ENCODE peak calls at places on chromosomes 16 and 17, in nine cellular contexts. J is naive thymus-derived CD4-positive, alpha-beta T cell; S is H7; E is MG63; P is kidney epithelial cell; F is left ventricle myocardium inferior; Y is CD4-positive, alpha-beta memory T cell; I is tibial artery; W is prostate gland. U is an unnamed sample.

GRCh38 chr17:17205368-17206148 is 575 bp downstream of the PLD6 start:
- DNase-seq in Y (peak; percentile 46), P (peak; percentile 5), I (peak; percentile 54), E (peak; percentile 64), J (peak; percentile 37), F (peak; percentile 55), S (peak; percentile 68), W (peak; percentile 62), U (peak; percentile 62)

GRCh38 chr17:73323622-73324455 is 12.0 kb upstream of the CDC42EP4 start:
- DNase-seq in J (no peak), E (no peak), Y (no peak), W (no peak), S (peak; percentile 50), I (peak; percentile 48), F (peak; percentile 46), P (no peak), U (no peak)

GRCh38 chr17:62923515-62924150 is 42.4 kb upstream of the TANC2 start:
- DNase-seq in Y (no peak), E (no peak), I (no peak), W (no peak), P (no peak), J (no peak), F (no peak), S (no peak), U (no peak)

GRCh38 chr17:57236686-57237299 is 19.5 kb upstream of the MSI2 start:
- DNase-seq in W (no peak), F (no peak), I (no peak), Y (no peak), S (no peak), E (no peak), P (no peak), J (no peak), U (no peak)

GRCh38 chr16:86827521-86827920 is 249.2 kb downstream of the FOXL1 start:
- DNase-seq in J (no peak), I (no peak), W (no peak), E (peak; percentile 65), S (no peak), P (no peak), F (no peak), Y (no peak), U (peak; percentile 12)

GRCh38 chr16:9195301-9195700 is 103.9 kb downstream of the HAPSTR1 start:
- DNase-seq in S (no peak), Y (no peak), J (no peak), P (no peak), F (no peak), E (no peak), W (no peak), I (no peak), U (peak; percentile 6)

GRCh38 chr16:88591577-88592021 is 21.4 kb downstream of the ZC3H18 start:
- DNase-seq in W (no peak), I (peak; percentile 70), F (peak; percentile 31), J (no peak), S (no peak), Y (no peak), E (no peak), P (no peak), U (no peak)

GRCh38 chr17:4748687-4749086 is 9.0 kb upstream of the CXCL16 start:
- DNase-seq in S (no peak), F (no peak), J (no peak), I (no peak), W (no peak), Y (no peak), P (no peak), E (no peak), U (no peak)

GRCh38 chr17:44082206-44082605 is 11.7 kb downstream of the G6PC3 start:
- DNase-seq in W (no peak), J (no peak), I (no peak), Y (no peak), F (no peak), E (no peak), S (no peak), P (no peak), U (no peak)

GRCh38 chr16:22316411-22316811 is 19.2 kb downstream of the POLR3E start:
- DNase-seq in E (no peak), J (no peak), I (no peak), F (no peak), S (peak; percentile 34), Y (no peak), W (no peak), P (no peak), U (no peak)

GRCh38 chr17:19327039-19327776 is 35.3 kb downstream of the B9D1 start:
- DNase-seq in Y (no peak), F (no peak), I (no peak), W (no peak), S (no peak), E (no peak), J (no peak), P (peak; percentile 93), U (no peak)

GRCh38 chr17:63546308-63547082 is 3.8 kb upstream of the DCAF7 start:
- DNase-seq in W (no peak), P (no peak), Y (no peak), S (no peak), E (no peak), I (no peak), J (no peak), F (no peak), U (no peak)

GRCh38 chr17:49234509-49235080 is 4.0 kb upstream of the PHOSPHO1 start:
- DNase-seq in Y (no peak), J (no peak), W (no peak), S (no peak), P (no peak), F (no peak), E (no peak), I (no peak), U (no peak)
- H3K4me3 ChIP-seq in Y (no peak overlapping the region), J (no peak overlapping the region), W (no peak overlapping the region), S (no peak overlapping the region), P (no peak overlapping the region), F (no peak overlapping the region), E (no peak overlapping the region), I (no peak overlapping the region), U (no peak overlapping the region)

GRCh38 chr17:81641825-81642489 is 5.0 kb downstream of the TSPAN10 start:
- DNase-seq in J (no peak), E (peak; percentile 80), W (no peak), F (no peak), S (peak; percentile 68), Y (no peak), I (no peak), P (no peak), U (no peak)
- H3K27me3 ChIP-seq in J (no peaks in the 10 kb centered on the region), E (no peaks in the 10 kb centered on the region), W (no peaks in the 10 kb centered on the region), F (peaks cover 6% of the 10 kb centered on the region), S (peaks cover 1% of the 10 kb centered on the region), Y (no peaks in the 10 kb centered on the region), I (no peaks in the 10 kb centered on the region), P (peaks cover 4% of the 10 kb centered on the region), U (no peaks in the 10 kb centered on the region)

GRCh38 chr17:48908853-48909394 is 717 bp downstream of the UBE2Z start:
- DNase-seq in S (peak; percentile 97), P (peak; percentile 41), I (peak; percentile 72), W (peak; percentile 65), Y (peak; percentile 68), F (peak; percentile 80), J (peak; percentile 61), E (peak; percentile 96), U (peak; percentile 98)

GRCh38 chr17:48915459-48916282 is 7.5 kb downstream of the UBE2Z start:
- DNase-seq in E (peak; percentile 71), F (no peak), W (no peak), J (no peak), P (peak; percentile 66), S (no peak), Y (no peak), I (peak; percentile 25), U (no peak)

GRCh38 chr17:48909796-48910195 is 1.6 kb downstream of the UBE2Z start:
- DNase-seq in P (no peak), F (no peak), W (no peak), I (no peak), S (no peak), Y (no peak), J (no peak), E (no peak), U (no peak)

GRCh38 chr17:48910370-48910769 is 2.2 kb downstream of the UBE2Z start:
- DNase-seq in I (no peak), J (no peak), S (no peak), P (no peak), F (no peak), E (no peak), Y (no peak), W (no peak), U (no peak)

DNA sequence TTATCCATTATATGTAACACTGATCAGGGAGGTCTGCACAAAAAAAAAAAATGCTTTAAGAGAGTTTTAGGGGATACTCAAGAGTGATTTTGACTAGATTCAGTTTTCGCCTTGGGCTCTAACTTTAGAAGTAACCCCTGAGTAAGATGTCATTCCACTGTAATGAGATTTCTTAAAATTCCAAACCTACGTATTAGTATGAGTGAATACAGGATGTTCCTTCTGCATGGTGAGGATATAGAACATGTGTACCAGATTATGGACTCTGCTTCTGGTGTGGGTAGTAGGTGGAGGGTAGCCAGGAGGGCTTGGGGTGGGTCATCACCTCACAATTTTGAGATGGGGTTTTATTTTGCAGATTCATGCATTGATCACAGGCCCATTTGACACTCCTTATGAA is 4.3 kb downstream of the UBE2Z start:
- DNase-seq in S (no peak), Y (no peak), E (no peak), I (no peak), W (no peak), P (no peak), J (no peak), F (no peak), U (no peak)
- H3K4me3 ChIP-seq in S (no peak overlapping the region), Y (no peak overlapping the region), E (no peak overlapping the region), I (no peak overlapping the region), W (no peak overlapping the region), P (no peak overlapping the region), J (no peak overlapping the region), F (no peak overlapping the region), U (no peak overlapping the region)

GRCh38 chr16:1129106-1129960 is 23.6 kb upstream of the CACNA1H start:
- DNase-seq in F (no peak), W (no peak), Y (no peak), I (no peak), S (no peak), P (no peak), J (no peak), E (no peak), U (no peak)
- H3K27me3 ChIP-seq in F (peaks cover 75% of the 10 kb centered on the region), W (no peaks in the 10 kb centered on the region), Y (no peaks in the 10 kb centered on the region), I (no peaks in the 10 kb centered on the region), S (no peaks in the 10 kb centered on the region), P (peaks cover 33% of the 10 kb centered on the region), J (no peaks in the 10 kb centered on the region), E (no peaks in the 10 kb centered on the region), U (no peaks in the 10 kb centered on the region)

DNA sequence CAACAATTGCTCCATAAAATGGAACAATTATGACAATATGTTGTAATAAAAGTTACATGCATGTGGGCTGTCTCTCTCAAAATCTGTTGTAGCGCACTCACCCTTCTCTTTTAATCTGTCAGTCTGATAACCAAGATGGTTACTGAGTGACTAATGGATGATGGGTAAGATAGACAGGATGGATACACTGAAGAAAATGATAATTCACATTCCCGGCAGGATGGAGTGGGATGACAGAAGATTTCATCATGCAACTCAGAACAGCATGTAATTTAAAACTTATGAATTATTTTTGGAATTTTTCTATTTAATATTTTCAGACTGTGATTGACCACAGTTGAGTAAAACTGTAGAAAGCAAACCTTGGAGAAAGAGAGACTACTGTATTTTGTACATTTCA is 30.5 kb downstream of the CDH13 start:
- DNase-seq in S (no peak), Y (no peak), I (no peak), E (no peak), F (no peak), W (no peak), J (no peak), P (no peak), U (no peak)
- H3K4me3 ChIP-seq in S (no peak overlapping the region), Y (no peak overlapping the region), I (no peak overlapping the region), E (no peak overlapping the region), F (no peak overlapping the region), W (no peak overlapping the region), J (no peak overlapping the region), P (no peak overlapping the region), U (no peak overlapping the region)